ENCODE peak calls at places on chromosome 2, in ten cellular contexts. N is NCI-H524, Q is AG08395, G is RCC 7860, I is COR-L47, X is HCEC 1CT, L is C1 segment of cervical spinal cord, D is caudate nucleus, H is thoracic aorta, O is NCI-H2029 treated with DMSO at 0.1 percent for 48 hours. P is an unnamed sample.
A peak's percentile ranks its signal among the peaks of the same experiment; 100 is the strongest.

GRCh38 chr2:114499101-114499500 is 56.7 kb downstream of the DPP10 start:
- DNase-seq in D (no peak), N (no peak), H (no peak), O (no peak), I (no peak), G (no peak), Q (no peak), X (no peak), L (no peak), P (no peak)

GRCh38 chr2:119293254-119293653 is 69.6 kb downstream of the STEAP3 start:
- DNase-seq in O (no peak), I (no peak), H (no peak), D (no peak), X (peak; percentile 12), Q (no peak), N (no peak), G (no peak), L (no peak), P (peak; percentile 25)

GRCh38 chr2:23745726-23746105 is 181.2 kb downstream of the ATAD2B start:
- DNase-seq in H (no peak), N (peak; percentile 94), Q (peak; percentile 52), G (no peak), O (peak; percentile 6), I (no peak), X (peak; percentile 75), L (no peak), D (no peak), P (no peak)

GRCh38 chr2:69741281-69742169 is at the start of gene ANXA4:
- DNase-seq in N (peak; percentile 63), H (peak; percentile 38), O (peak; percentile 23), G (peak; percentile 79), I (no peak), X (peak; percentile 81), L (peak; percentile 53), D (peak; percentile 29), Q (peak; percentile 82), P (peak; percentile 88)

GRCh38 chr2:41949091-41949490 is 98.7 kb upstream of the PKDCC start:
- DNase-seq in O (no peak), N (no peak), L (no peak), I (no peak), H (no peak), X (no peak), G (no peak), D (no peak), Q (no peak), P (no peak)

GRCh38 chr2:209719034-209719433 is 52.6 kb upstream of the UNC80 start:
- DNase-seq in G (no peak), X (no peak), O (no peak), D (no peak), H (no peak), I (no peak), N (no peak), L (no peak), Q (no peak), P (no peak)

GRCh38 chr2:168457177-168457905 is 1.3 kb downstream of the CERS6 start:
- DNase-seq in L (no peak), Q (no peak), G (no peak), X (no peak), O (peak; percentile 13), H (no peak), N (peak; percentile 13), I (no peak), D (no peak), P (peak; percentile 16)

GRCh38 chr2:105409717-105410116 is 10.9 kb upstream of the FHL2 start:
- DNase-seq in N (no peak), Q (peak; percentile 95), G (peak; percentile 99), I (no peak), D (peak; percentile 16), X (peak; percentile 32), L (peak; percentile 44), H (peak; percentile 77), O (no peak), P (peak; percentile 10)

GRCh38 chr2:46368416-46368815 is 71.2 kb downstream of the EPAS1 start:
- DNase-seq in G (no peak), I (no peak), D (no peak), Q (no peak), N (no peak), X (no peak), H (no peak), O (no peak), L (no peak), P (no peak)

GRCh38 chr2:108565778-108566375 is 31.6 kb downstream of the LIMS1 start:
- DNase-seq in G (no peak), D (no peak), I (no peak), H (no peak), L (no peak), O (no peak), X (no peak), N (no peak), Q (peak; percentile 10), P (no peak)

GRCh38 chr2:144582651-144583361 is 62.9 kb upstream of the ZEB2 start:
- DNase-seq in N (peak; percentile 45), D (no peak), O (no peak), Q (no peak), L (no peak), G (no peak), X (no peak), I (no peak), H (no peak), P (no peak)

GRCh38 chr2:144629937-144630336 is 110.0 kb upstream of the ZEB2 start:
- DNase-seq in N (no peak), I (no peak), X (no peak), H (no peak), O (no peak), Q (no peak), L (no peak), D (no peak), G (no peak), P (no peak)

GRCh38 chr2:8564475-8564874 is 117.4 kb upstream of the ID2 start:
- DNase-seq in H (no peak), D (no peak), I (no peak), X (no peak), O (no peak), Q (no peak), N (no peak), L (no peak), G (no peak), P (no peak)

GRCh38 chr2:134253804-134254203 is at the start of gene MGAT5:
- DNase-seq in H (no peak), G (no peak), N (no peak), D (no peak), X (no peak), I (peak; percentile 96), Q (no peak), O (peak; percentile 94), L (no peak), P (no peak)

GRCh38 chr2:238241970-238242369 is 2.1 kb upstream of the HES6 start:
- DNase-seq in O (no peak), N (no peak), Q (no peak), L (no peak), D (no peak), I (no peak), X (no peak), G (no peak), H (no peak), P (no peak)

GRCh38 chr2:182784777-182785176 is 68.7 kb downstream of the DNAJC10 start:
- DNase-seq in X (peak; percentile 54), N (peak; percentile 59), D (no peak), G (peak; percentile 22), L (no peak), I (peak; percentile 16), O (no peak), H (no peak), Q (peak; percentile 26), P (peak; percentile 68)

GRCh38 chr2:218806346-218806978 is 24.5 kb downstream of the CYP27A1 start:
- DNase-seq in Q (peak; percentile 97), N (peak; percentile 72), X (peak; percentile 96), I (no peak), D (no peak), H (peak; percentile 61), O (peak; percentile 33), G (peak; percentile 91), L (no peak), P (no peak)

GRCh38 chr2:80302465-80303005 is 2.0 kb downstream of the LRRTM1 start:
- DNase-seq in I (no peak), Q (no peak), G (no peak), L (no peak), D (no peak), H (no peak), X (no peak), N (no peak), O (no peak), P (no peak)

GRCh38 chr2:2846379-2847130 is 515.5 kb upstream of the MYT1L start:
- DNase-seq in N (peak; percentile 99), O (peak; percentile 93), D (no peak), X (no peak), G (no peak), L (peak; percentile 50), I (peak; percentile 98), H (no peak), Q (no peak), P (no peak)

GRCh38 chr2:182097571-182097970 is 111.9 kb downstream of the PPP1R1C start:
- DNase-seq in X (no peak), I (no peak), Q (no peak), H (no peak), G (no peak), D (no peak), N (no peak), L (no peak), O (no peak), P (no peak)

GRCh38 chr2:181374741-181375675 is 82.2 kb upstream of the ITGA4 start:
- DNase-seq in O (no peak), H (no peak), G (no peak), I (no peak), L (no peak), N (peak; percentile 60), Q (peak; percentile 61), D (no peak), X (peak; percentile 23), P (no peak)

GRCh38 chr2:237319887-237320286 is 94.1 kb downstream of the COL6A3 start:
- DNase-seq in Q (no peak), L (no peak), I (no peak), G (no peak), X (no peak), D (no peak), O (no peak), N (no peak), H (no peak), P (no peak)

GRCh38 chr2:86366651-86367500 is 29.4 kb upstream of the REEP1 start:
- DNase-seq in X (no peak), I (no peak), O (no peak), H (no peak), G (no peak), Q (no peak), D (no peak), N (no peak), L (no peak), P (no peak)

GRCh38 chr2:193810533-193810932 is 1615.8 kb upstream of the TMEFF2 start:
- DNase-seq in X (no peak), Q (no peak), G (peak; percentile 2), O (no peak), I (no peak), L (no peak), H (no peak), D (no peak), N (no peak), P (no peak)

GRCh38 chr2:67015681-67016080 is 381.5 kb upstream of the ETAA1 start:
- DNase-seq in N (no peak), X (no peak), Q (no peak), D (no peak), L (no peak), I (no peak), O (no peak), H (no peak), G (no peak), P (no peak)

GRCh38 chr2:230866704-230867561 is 2.2 kb downstream of the ITM2C start:
- DNase-seq in L (peak; percentile 75), X (no peak), Q (peak; percentile 35), N (peak; percentile 36), G (peak; percentile 40), H (no peak), I (peak; percentile 64), D (peak; percentile 49), O (peak; percentile 24), P (peak; percentile 11)

GRCh38 chr2:35428548-35428947 is 927.0 kb upstream of the CRIM1 start:
- DNase-seq in L (peak; percentile 37), G (peak; percentile 12), N (peak; percentile 39), X (no peak), I (peak; percentile 3), H (no peak), D (peak; percentile 1), Q (no peak), O (no peak), P (peak; percentile 45)

GRCh38 chr2:198905881-198906612 is 551.7 kb downstream of the SATB2 start:
- DNase-seq in O (no peak), H (no peak), Q (no peak), I (no peak), L (no peak), D (no peak), G (no peak), X (peak; percentile 50), N (no peak), P (peak; percentile 1)

P was measured in RKO.